ENCODE peak calls at places on chromosomes 16 and 17, in eight cellular contexts. One of them, this sample, is unnamed.

GRCh38 chr17:16361874-16362273 is 8.6 kb upstream of the CENPV start:
- DNase-seq in tibial nerve: no peak
- DNase-seq in tibial artery: no peak
- DNase-seq in body of pancreas: no peak
- DNase-seq in GM23338: no peak
- DNase-seq in heart left ventricle: no peak
- DNase-seq in lower leg skin: no peak
- DNase-seq in fibroblast of villous mesenchyme: no peak
- DNase-seq in this sample: no peak

GRCh38 chr16:70717817-70718216 is 32.0 kb upstream of the MTSS2 start:
- DNase-seq in tibial nerve: no peak
- DNase-seq in tibial artery: no peak
- DNase-seq in body of pancreas: no peak
- DNase-seq in GM23338: no peak
- DNase-seq in heart left ventricle: no peak
- DNase-seq in lower leg skin: no peak
- DNase-seq in fibroblast of villous mesenchyme: no peak
- DNase-seq in this sample: no peak

GRCh38 chr16:70674221-70675014 is 11.4 kb downstream of the MTSS2 start:
- DNase-seq in tibial nerve: no peak
- DNase-seq in tibial artery: peak
- DNase-seq in body of pancreas: no peak
- DNase-seq in GM23338: no peak
- DNase-seq in heart left ventricle: no peak
- DNase-seq in lower leg skin: no peak
- DNase-seq in fibroblast of villous mesenchyme: no peak
- DNase-seq in this sample: no peak

GRCh38 chr17:30558313-30559195 is 81.3 kb downstream of the GOSR1 start:
- DNase-seq in tibial nerve: no peak
- DNase-seq in tibial artery: peak
- DNase-seq in body of pancreas: no peak
- DNase-seq in GM23338: no peak
- DNase-seq in heart left ventricle: no peak
- DNase-seq in lower leg skin: peak
- DNase-seq in fibroblast of villous mesenchyme: no peak
- DNase-seq in this sample: no peak

GRCh38 chr17:76252040-76252954 is 12.0 kb upstream of the RNF157 start:
- DNase-seq in tibial nerve: no peak
- DNase-seq in tibial artery: peak
- DNase-seq in body of pancreas: no peak
- DNase-seq in GM23338: no peak
- DNase-seq in heart left ventricle: no peak
- DNase-seq in lower leg skin: peak
- DNase-seq in fibroblast of villous mesenchyme: peak
- DNase-seq in this sample: peak

GRCh38 chr16:70579648-70580630 is 56.3 kb downstream of the SF3B3 start:
- DNase-seq in tibial nerve: no peak
- DNase-seq in tibial artery: peak
- DNase-seq in body of pancreas: peak
- DNase-seq in GM23338: no peak
- DNase-seq in heart left ventricle: peak
- DNase-seq in lower leg skin: no peak
- DNase-seq in fibroblast of villous mesenchyme: no peak
- DNase-seq in this sample: no peak

GRCh38 chr16:901715-902601 is 68.8 kb downstream of the LMF1 start:
- DNase-seq in tibial nerve: no peak
- DNase-seq in tibial artery: no peak
- DNase-seq in body of pancreas: no peak
- DNase-seq in GM23338: no peak
- DNase-seq in heart left ventricle: no peak
- DNase-seq in lower leg skin: no peak
- DNase-seq in fibroblast of villous mesenchyme: no peak
- DNase-seq in this sample: no peak

GRCh38 chr16:46686815-46687473 is 2.0 kb downstream of the VPS35 start:
- DNase-seq in tibial nerve: no peak
- DNase-seq in tibial artery: no peak
- DNase-seq in body of pancreas: no peak
- DNase-seq in GM23338: no peak
- DNase-seq in heart left ventricle: no peak
- DNase-seq in lower leg skin: no peak
- DNase-seq in fibroblast of villous mesenchyme: no peak
- DNase-seq in this sample: no peak

GRCh38 chr17:39962642-39963220 is at the start of gene GSDMA:
- DNase-seq in tibial nerve: no peak
- DNase-seq in tibial artery: no peak
- DNase-seq in body of pancreas: no peak
- DNase-seq in GM23338: no peak
- DNase-seq in heart left ventricle: no peak
- DNase-seq in lower leg skin: no peak
- DNase-seq in fibroblast of villous mesenchyme: no peak
- DNase-seq in this sample: no peak

GRCh38 chr17:20243524-20243923 is 223.8 kb downstream of the LGALS9B start:
- DNase-seq in tibial nerve: no peak
- DNase-seq in tibial artery: no peak
- DNase-seq in body of pancreas: no peak
- DNase-seq in GM23338: no peak
- DNase-seq in heart left ventricle: no peak
- DNase-seq in lower leg skin: no peak
- DNase-seq in fibroblast of villous mesenchyme: no peak
- DNase-seq in this sample: peak

GRCh38 chr17:51508048-51508447 is 247.7 kb downstream of the UTP18 start:
- DNase-seq in tibial nerve: no peak
- DNase-seq in tibial artery: no peak
- DNase-seq in body of pancreas: no peak
- DNase-seq in GM23338: no peak
- DNase-seq in heart left ventricle: no peak
- DNase-seq in lower leg skin: no peak
- DNase-seq in fibroblast of villous mesenchyme: no peak
- DNase-seq in this sample: no peak

GRCh38 chr17:33561935-33562334 is 268.8 kb upstream of the ASIC2 start:
- DNase-seq in tibial nerve: no peak
- DNase-seq in tibial artery: no peak
- DNase-seq in body of pancreas: no peak
- DNase-seq in GM23338: no peak
- DNase-seq in heart left ventricle: no peak
- DNase-seq in lower leg skin: no peak
- DNase-seq in fibroblast of villous mesenchyme: no peak
- DNase-seq in this sample: no peak

GRCh38 chr16:87569601-87570559 is 32.4 kb upstream of the JPH3 start:
- DNase-seq in tibial nerve: no peak
- DNase-seq in tibial artery: peak
- DNase-seq in body of pancreas: no peak
- DNase-seq in GM23338: no peak
- DNase-seq in heart left ventricle: no peak
- DNase-seq in lower leg skin: no peak
- DNase-seq in fibroblast of villous mesenchyme: no peak
- DNase-seq in this sample: no peak

GRCh38 chr16:57620316-57621231 is 7.9 kb upstream of the ADGRG1 start:
- DNase-seq in tibial nerve: peak
- DNase-seq in tibial artery: peak
- DNase-seq in body of pancreas: peak
- DNase-seq in GM23338: peak
- DNase-seq in heart left ventricle: no peak
- DNase-seq in lower leg skin: peak
- DNase-seq in fibroblast of villous mesenchyme: no peak
- DNase-seq in this sample: no peak

GRCh38 chr16:70685061-70685937 is 554 bp downstream of the MTSS2 start:
- DNase-seq in tibial nerve: no peak
- DNase-seq in tibial artery: no peak
- DNase-seq in body of pancreas: peak
- DNase-seq in GM23338: no peak
- DNase-seq in heart left ventricle: no peak
- DNase-seq in lower leg skin: no peak
- DNase-seq in fibroblast of villous mesenchyme: no peak
- DNase-seq in this sample: no peak

GRCh38 chr16:24463196-24463945 is 76.0 kb upstream of the RBBP6 start:
- DNase-seq in tibial nerve: no peak
- DNase-seq in tibial artery: no peak
- DNase-seq in body of pancreas: no peak
- DNase-seq in GM23338: no peak
- DNase-seq in heart left ventricle: no peak
- DNase-seq in lower leg skin: peak
- DNase-seq in fibroblast of villous mesenchyme: no peak
- DNase-seq in this sample: no peak

GRCh38 chr17:22374741-22375140 is 682.4 kb downstream of the KCNJ18 start:
- DNase-seq in tibial nerve: no peak
- DNase-seq in tibial artery: no peak
- DNase-seq in body of pancreas: no peak
- DNase-seq in GM23338: no peak
- DNase-seq in heart left ventricle: no peak
- DNase-seq in lower leg skin: no peak
- DNase-seq in fibroblast of villous mesenchyme: no peak
- DNase-seq in this sample: no peak

GRCh38 chr16:72197556-72197955 is 25.6 kb upstream of the PMFBP1 start:
- DNase-seq in tibial nerve: no peak
- DNase-seq in tibial artery: no peak
- DNase-seq in body of pancreas: no peak
- DNase-seq in GM23338: no peak
- DNase-seq in heart left ventricle: no peak
- DNase-seq in lower leg skin: peak
- DNase-seq in fibroblast of villous mesenchyme: no peak
- DNase-seq in this sample: no peak

GRCh38 chr16:84228321-84228838 is 11.4 kb downstream of the KCNG4 start:
- DNase-seq in tibial nerve: peak
- DNase-seq in tibial artery: peak
- DNase-seq in body of pancreas: peak
- DNase-seq in GM23338: peak
- DNase-seq in heart left ventricle: peak
- DNase-seq in lower leg skin: peak
- DNase-seq in fibroblast of villous mesenchyme: peak
- DNase-seq in this sample: peak

GRCh38 chr17:76272541-76273434 is 7.6 kb downstream of the UBALD2 start:
- DNase-seq in tibial nerve: no peak
- DNase-seq in tibial artery: no peak
- DNase-seq in body of pancreas: no peak
- DNase-seq in GM23338: no peak
- DNase-seq in heart left ventricle: no peak
- DNase-seq in lower leg skin: peak
- DNase-seq in fibroblast of villous mesenchyme: no peak
- DNase-seq in this sample: no peak

GRCh38 chr16:85608515-85608885 is 4.6 kb upstream of the GSE1 start:
- DNase-seq in tibial nerve: no peak
- DNase-seq in tibial artery: no peak
- DNase-seq in body of pancreas: peak
- DNase-seq in GM23338: no peak
- DNase-seq in heart left ventricle: no peak
- DNase-seq in lower leg skin: no peak
- DNase-seq in fibroblast of villous mesenchyme: no peak
- DNase-seq in this sample: no peak

GRCh38 chr17:7523033-7523432 is 25.8 kb upstream of the TNFSF12 start:
- DNase-seq in tibial nerve: no peak
- DNase-seq in tibial artery: no peak
- DNase-seq in body of pancreas: peak
- DNase-seq in GM23338: peak
- DNase-seq in heart left ventricle: peak
- DNase-seq in lower leg skin: no peak
- DNase-seq in fibroblast of villous mesenchyme: peak
- DNase-seq in this sample: no peak

GRCh38 chr16:2037631-2038358 is 9.8 kb downstream of the NTHL1 start:
- DNase-seq in tibial nerve: no peak
- DNase-seq in tibial artery: no peak
- DNase-seq in body of pancreas: no peak
- DNase-seq in GM23338: no peak
- DNase-seq in heart left ventricle: no peak
- DNase-seq in lower leg skin: no peak
- DNase-seq in fibroblast of villous mesenchyme: no peak
- DNase-seq in this sample: peak
- H3K4me3 ChIP-seq in tibial nerve: no peak
- H3K4me3 ChIP-seq in tibial artery: no peak
- H3K4me3 ChIP-seq in body of pancreas: no peak
- H3K4me3 ChIP-seq in GM23338: no peak
- H3K4me3 ChIP-seq in heart left ventricle: peak
- H3K4me3 ChIP-seq in lower leg skin: no peak
- H3K4me3 ChIP-seq in fibroblast of villous mesenchyme: no peak
- H3K4me3 ChIP-seq in this sample: no peak

DNA sequence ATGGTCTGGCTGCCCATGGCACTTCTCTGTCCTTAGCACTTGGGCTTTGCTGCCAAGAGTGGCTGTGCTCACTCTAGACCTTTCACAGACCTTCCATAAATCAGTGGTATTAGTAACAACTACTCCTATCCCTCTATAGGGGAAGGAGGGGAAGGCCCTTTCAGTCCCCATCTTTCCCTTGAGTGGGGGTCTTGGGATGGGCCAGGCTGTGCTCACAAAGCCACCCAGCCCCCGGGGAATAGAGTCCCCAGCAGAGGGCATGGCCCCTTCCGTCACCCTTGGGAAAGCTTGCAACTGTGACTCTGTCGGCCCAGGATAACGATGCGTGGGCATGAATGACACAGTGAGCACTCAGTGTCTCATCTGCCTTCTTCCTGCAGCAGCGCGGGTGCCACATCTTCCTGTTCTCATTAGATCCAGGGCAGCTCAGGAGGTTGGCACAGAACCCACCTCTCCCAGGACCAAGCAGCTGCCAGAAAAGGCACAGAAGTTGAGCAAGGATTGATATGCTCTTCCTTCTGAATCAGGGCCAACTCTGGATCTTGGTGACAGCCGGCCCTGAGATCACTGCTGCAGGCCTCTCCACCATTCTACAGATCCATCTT is 84.6 kb downstream of the MRC2 start:
- DNase-seq in tibial nerve: no peak
- DNase-seq in tibial artery: peak
- DNase-seq in body of pancreas: no peak
- DNase-seq in GM23338: no peak
- DNase-seq in heart left ventricle: no peak
- DNase-seq in lower leg skin: peak
- DNase-seq in fibroblast of villous mesenchyme: no peak
- DNase-seq in this sample: no peak
- TF ChIP-seq CTCF in tibial nerve: no peak
- TF ChIP-seq CTCF in tibial artery: no peak
- TF ChIP-seq CTCF in body of pancreas: no peak
- TF ChIP-seq CTCF in GM23338: no peak
- TF ChIP-seq CTCF in heart left ventricle: no peak
- TF ChIP-seq CTCF in lower leg skin: no peak
- TF ChIP-seq CTCF in fibroblast of villous mesenchyme: no peak
- TF ChIP-seq CTCF in this sample: no peak

DNA sequence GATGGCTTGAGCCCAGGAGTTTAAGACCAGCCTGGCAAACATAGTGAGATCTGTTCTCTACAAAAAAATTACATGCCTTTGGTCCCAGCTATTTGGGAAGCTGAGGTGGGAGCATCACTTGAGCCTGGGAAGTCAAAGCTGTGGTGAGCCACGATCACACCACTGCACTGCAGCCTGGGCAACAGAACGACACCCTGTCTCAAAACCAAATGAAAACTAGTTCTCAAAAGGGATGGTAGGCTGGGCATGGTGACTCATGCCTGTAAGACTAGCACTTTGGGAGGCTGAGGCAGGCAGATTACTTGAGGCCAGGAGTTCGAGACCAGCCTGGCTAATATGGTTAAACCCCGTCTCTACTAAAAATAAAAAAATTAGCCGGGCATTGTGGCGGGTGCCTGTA is 31.1 kb downstream of the PPM1D start:
- DNase-seq in tibial nerve: no peak
- DNase-seq in tibial artery: no peak
- DNase-seq in body of pancreas: no peak
- DNase-seq in GM23338: no peak
- DNase-seq in heart left ventricle: no peak
- DNase-seq in lower leg skin: no peak
- DNase-seq in fibroblast of villous mesenchyme: no peak
- DNase-seq in this sample: no peak
- H3K4me3 ChIP-seq in tibial nerve: no peak
- H3K4me3 ChIP-seq in tibial artery: no peak
- H3K4me3 ChIP-seq in body of pancreas: no peak
- H3K4me3 ChIP-seq in GM23338: no peak
- H3K4me3 ChIP-seq in heart left ventricle: no peak
- H3K4me3 ChIP-seq in lower leg skin: no peak
- H3K4me3 ChIP-seq in fibroblast of villous mesenchyme: no peak
- H3K4me3 ChIP-seq in this sample: no peak

GRCh38 chr17:65559802-65560627 is 1.4 kb downstream of the AXIN2 start:
- DNase-seq in tibial nerve: peak
- DNase-seq in tibial artery: no peak
- DNase-seq in body of pancreas: peak
- DNase-seq in GM23338: peak
- DNase-seq in heart left ventricle: peak
- DNase-seq in lower leg skin: peak
- DNase-seq in fibroblast of villous mesenchyme: no peak
- DNase-seq in this sample: no peak
- TF ChIP-seq CTCF in tibial nerve: no peak
- TF ChIP-seq CTCF in tibial artery: no peak
- TF ChIP-seq CTCF in body of pancreas: no peak
- TF ChIP-seq CTCF in GM23338: no peak
- TF ChIP-seq CTCF in heart left ventricle: no peak
- TF ChIP-seq CTCF in lower leg skin: no peak
- TF ChIP-seq CTCF in fibroblast of villous mesenchyme: no peak
- TF ChIP-seq CTCF in this sample: no peak

This sample was measured in AG10803.